ENCODE peak calls at places on chromosomes 12 and 14, in seven cellular contexts. B, H, O, T, E, L and Y are unnamed samples.
A peak's percentile ranks its signal among the peaks of the same experiment; 100 is the strongest.

GRCh38 chr14:91004987-91005386 is 55.5 kb downstream of the RPS6KA5 start:
- DNase-seq in B (no peak), H (no peak), O (no peak), T (no peak), E (no peak), L (no peak), Y (no peak)

GRCh38 chr14:64191756-64192155 is 102.4 kb downstream of the ESR2 start:
- DNase-seq in B (no peak), H (no peak), O (no peak), T (no peak), E (no peak), L (no peak), Y (no peak)

GRCh38 chr12:78167510-78167909 is 336.8 kb downstream of the NAV3 start:
- DNase-seq in B (no peak), H (no peak), O (no peak), T (no peak), E (no peak), L (no peak), Y (no peak)

GRCh38 chr12:54074308-54074707 is 20.7 kb downstream of the HOXC4 start:
- DNase-seq in B (no peak), H (no peak), O (no peak), T (no peak), E (no peak), L (no peak), Y (no peak)

GRCh38 chr12:110001596-110001995 is 2.4 kb downstream of the ANKRD13A start:
- DNase-seq in B (no peak), H (no peak), O (no peak), T (no peak), E (no peak), L (no peak), Y (no peak)

GRCh38 chr14:93543766-93544165 is 113.0 kb downstream of the UNC79 start:
- DNase-seq in B (no peak), H (peak; percentile 19), O (no peak), T (peak; percentile 10), E (no peak), L (no peak), Y (no peak)

GRCh38 chr14:101031721-101032120 is 128.2 kb upstream of the RTL1 start:
- DNase-seq in B (no peak), H (no peak), O (no peak), T (no peak), E (no peak), L (peak; percentile 22), Y (no peak)

GRCh38 chr14:99213603-99214002 is 58.4 kb downstream of the BCL11B start:
- DNase-seq in B (no peak), H (no peak), O (no peak), T (no peak), E (no peak), L (no peak), Y (no peak)

GRCh38 chr12:89040146-89040964 is 311.9 kb downstream of the DUSP6 start:
- DNase-seq in B (peak; percentile 24), H (no peak), O (no peak), T (no peak), E (peak; percentile 53), L (no peak), Y (peak; percentile 98)

GRCh38 chr12:90514325-90514724 is 440.7 kb downstream of the CCER1 start:
- DNase-seq in B (no peak), H (no peak), O (no peak), T (no peak), E (no peak), L (no peak), Y (peak; percentile 37)

GRCh38 chr14:77037886-77038511 is 9.5 kb upstream of the IRF2BPL start:
- DNase-seq in B (no peak), H (no peak), O (peak; percentile 39), T (peak; percentile 8), E (no peak), L (peak; percentile 82), Y (no peak)

GRCh38 chr12:131390408-131391100 is 320.3 kb upstream of the SFSWAP start:
- DNase-seq in B (no peak), H (peak; percentile 3), O (no peak), T (peak; percentile 83), E (no peak), L (no peak), Y (peak; percentile 39)

GRCh38 chr12:10194160-10194559 is 15.3 kb downstream of the TMEM52B start:
- DNase-seq in B (no peak), H (no peak), O (no peak), T (no peak), E (no peak), L (no peak), Y (no peak)
- H3K4me1 ChIP-seq in B (no peaks in the 10 kb centered on the region), H (peaks cover 4% of the 10 kb centered on the region), O (no peaks in the 10 kb centered on the region), T (no peaks in the 10 kb centered on the region), E (no peaks in the 10 kb centered on the region), L (peaks cover 9% of the 10 kb centered on the region), Y (no peaks in the 10 kb centered on the region)

GRCh38 chr12:98580695-98581094 is 12.8 kb upstream of the SLC25A3 start:
- DNase-seq in B (no peak), H (no peak), O (no peak), T (no peak), E (no peak), L (no peak), Y (no peak)
- H3K27ac ChIP-seq in B (no peak overlapping the region), H (no peak overlapping the region), O (no peak overlapping the region), T (no peak overlapping the region), E (no peak overlapping the region), L (no peak overlapping the region), Y (no peak overlapping the region)

GRCh38 chr12:34357791-34358190 is 335.5 kb downstream of the ALG10 start:
- DNase-seq in B (no peak), H (no peak), O (no peak), T (no peak), E (no peak), L (no peak), Y (no peak)

GRCh38 chr12:34354239-34355200 is 332.2 kb downstream of the ALG10 start:
- DNase-seq in B (no peak), H (no peak), O (no peak), T (no peak), E (no peak), L (no peak), Y (no peak)

GRCh38 chr12:34358198-34358597 is 335.9 kb downstream of the ALG10 start:
- DNase-seq in B (no peak), H (no peak), O (no peak), T (no peak), E (no peak), L (no peak), Y (no peak)

GRCh38 chr12:34352098-34352497 is 329.8 kb downstream of the ALG10 start:
- DNase-seq in B (no peak), H (no peak), O (no peak), T (no peak), E (no peak), L (no peak), Y (no peak)

DNA sequence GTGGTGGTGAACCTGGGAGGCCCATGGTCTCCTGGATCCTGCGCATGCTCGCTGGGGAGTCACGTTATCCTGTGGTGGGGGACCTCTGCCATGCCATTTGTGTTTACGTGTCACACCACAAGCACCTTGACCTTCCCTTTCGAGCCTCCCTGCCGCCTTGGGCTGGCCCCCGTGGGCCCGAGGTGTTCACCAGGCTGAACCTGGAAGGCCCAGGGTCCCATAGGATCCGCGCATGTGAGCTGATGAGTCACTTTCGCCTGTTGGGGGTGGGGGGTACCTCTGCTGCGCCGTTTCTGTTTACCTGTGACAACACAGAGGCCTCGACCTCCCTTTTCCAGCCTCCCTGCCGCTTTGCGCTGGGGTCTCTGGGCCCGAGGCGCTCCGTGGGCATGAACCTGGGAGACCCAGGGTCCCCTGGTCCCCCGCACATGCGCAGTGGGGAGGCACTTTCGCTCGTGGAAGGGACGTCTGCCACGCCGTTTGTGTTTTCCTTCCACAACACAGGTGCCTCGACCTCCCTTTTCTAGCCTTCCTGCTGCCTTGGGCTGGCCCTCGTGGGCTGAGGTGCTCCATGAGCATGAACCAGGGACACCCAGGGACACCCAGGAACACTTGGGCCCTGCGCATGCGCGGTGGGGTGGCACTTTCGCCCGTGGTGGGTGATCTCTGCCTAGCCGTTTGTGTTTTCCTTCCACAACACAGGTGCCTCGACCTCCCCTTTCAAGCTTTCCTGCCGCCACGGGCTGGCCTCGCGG is 334.1 kb downstream of the ALG10 start:
- DNase-seq in B (no peak), H (no peak), O (no peak), T (no peak), E (no peak), L (no peak), Y (no peak)
- H3K9me3 ChIP-seq in B (no peaks in the 10 kb centered on the region), H (no peaks in the 10 kb centered on the region), O (peaks cover 23% of the 10 kb centered on the region), T (no peaks in the 10 kb centered on the region), E (no peaks in the 10 kb centered on the region), L (no peaks in the 10 kb centered on the region), Y (no peaks in the 10 kb centered on the region)

DNA sequence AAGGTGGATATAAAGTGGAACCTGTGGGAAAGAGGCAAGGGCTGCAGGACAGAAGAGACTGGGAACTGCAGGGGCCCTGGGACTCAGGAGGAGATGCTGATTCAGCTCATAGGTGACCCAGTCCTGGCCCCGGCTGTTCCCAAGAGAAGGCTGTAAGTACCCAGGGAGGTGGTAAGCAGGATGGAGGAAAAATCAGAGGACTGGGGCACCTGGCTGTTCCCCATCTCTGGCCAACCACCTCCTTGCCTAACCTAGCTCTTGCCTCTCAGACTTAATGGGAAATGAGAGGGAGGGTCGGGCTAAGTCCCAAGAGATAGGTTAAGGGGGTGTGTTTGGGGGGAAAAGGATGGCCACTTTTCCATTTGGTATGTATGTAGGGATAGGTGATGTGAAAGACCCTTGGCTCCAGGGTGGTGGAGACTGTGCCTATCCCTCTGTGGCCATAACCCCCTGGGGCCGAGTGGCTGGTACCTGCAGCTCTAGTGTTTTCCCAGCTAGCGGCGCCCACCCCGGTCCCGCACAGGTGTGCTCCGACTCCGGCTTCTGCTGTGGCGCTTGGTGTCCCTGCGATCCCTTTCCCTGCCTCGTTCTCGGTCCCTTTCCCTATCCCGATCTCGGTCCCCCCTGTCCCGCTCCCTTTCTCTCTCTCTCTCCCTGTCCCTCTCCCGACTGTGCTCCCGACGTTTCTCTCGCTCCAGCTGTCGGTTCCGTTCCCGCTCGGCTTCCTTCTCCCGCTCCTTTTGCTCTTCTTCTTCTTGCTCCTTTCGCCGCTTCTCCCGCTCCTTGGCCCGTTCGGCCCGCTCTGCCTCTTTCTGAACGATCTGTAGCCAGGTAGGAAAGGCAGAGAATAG is 1.6 kb upstream of the CDH24 start:
- DNase-seq in B (peak; percentile 48), H (no peak), O (no peak), T (no peak), E (no peak), L (no peak), Y (no peak)
- H3K4me1 ChIP-seq in B (peaks cover 12% of the 10 kb centered on the region), H (peaks cover 27% of the 10 kb centered on the region), O (peaks cover 11% of the 10 kb centered on the region), T (no peaks in the 10 kb centered on the region), E (peaks cover 7% of the 10 kb centered on the region), L (peaks cover 18% of the 10 kb centered on the region), Y (peaks cover 11% of the 10 kb centered on the region)

GRCh38 chr14:53619625-53620324 is 336.9 kb downstream of the BMP4 start:
- DNase-seq in B (no peak), H (no peak), O (no peak), T (no peak), E (no peak), L (no peak), Y (peak; percentile 38)
- H3K27ac ChIP-seq in B (no peak overlapping the region), H (no peak overlapping the region), O (no peak overlapping the region), T (no peak overlapping the region), E (no peak overlapping the region), L (no peak overlapping the region), Y (peak overlapping the region; percentile 49)

GRCh38 chr12:108087900-108088299 is 41.2 kb upstream of the WSCD2 start:
- DNase-seq in B (no peak), H (no peak), O (no peak), T (no peak), E (no peak), L (no peak), Y (no peak)
- H3K9me3 ChIP-seq in B (peaks cover 10% of the 10 kb centered on the region), H (no peaks in the 10 kb centered on the region), O (peaks cover 32% of the 10 kb centered on the region), T (no peaks in the 10 kb centered on the region), E (no peaks in the 10 kb centered on the region), L (no peaks in the 10 kb centered on the region), Y (no peaks in the 10 kb centered on the region)